ENCODE peak calls at places on chromosome 19, in four cellular contexts. X, T, J and H are unnamed samples.

GRCh38 chr19:56282809-56283208 is 10.3 kb downstream of the EDDM13 start:
- DNase-seq in X (no peak), T (no peak), J (no peak), H (no peak)

GRCh38 chr19:17488593-17489391 is 18.5 kb downstream of the SLC27A1 start:
- DNase-seq in X (no peak), T (no peak), J (peak; percentile 38), H (no peak)

GRCh38 chr19:19568802-19569756 is 31.0 kb downstream of the CILP2 start:
- DNase-seq in X (no peak), T (no peak), J (peak; percentile 44), H (no peak)

GRCh38 chr19:4052993-4053422 is 13.7 kb downstream of the ZBTB7A start:
- DNase-seq in X (no peak), T (no peak), J (no peak), H (no peak)

GRCh38 chr19:18205180-18205915 is 1.5 kb upstream of the RAB3A start:
- DNase-seq in X (no peak), T (peak; percentile 87), J (peak; percentile 77), H (peak; percentile 55)

GRCh38 chr19:4524808-4525562 is 6.7 kb upstream of the PLIN4 start:
- DNase-seq in X (no peak), T (no peak), J (peak; percentile 61), H (no peak)

GRCh38 chr19:3359850-3360493 is 6.4 kb upstream of the NFIC start:
- DNase-seq in X (no peak), T (no peak), J (peak; percentile 47), H (no peak)

GRCh38 chr19:4983346-4984105 is 14.6 kb downstream of the KDM4B start:
- DNase-seq in X (no peak), T (no peak), J (no peak), H (no peak)

GRCh38 chr19:780935-781334 is 16.3 kb upstream of the PTBP1 start:
- DNase-seq in X (no peak), T (no peak), J (no peak), H (no peak)

GRCh38 chr19:11736696-11737095 is 2.0 kb downstream of the ZNF823 start:
- DNase-seq in X (no peak), T (peak; percentile 63), J (peak; percentile 46), H (no peak)

GRCh38 chr19:12939292-12939606 is 840 bp downstream of the CALR start:
- DNase-seq in X (no peak), T (no peak), J (peak; percentile 64), H (no peak)

GRCh38 chr19:56066152-56067023 is 54.7 kb downstream of the ZNF787 start:
- DNase-seq in X (no peak), T (no peak), J (peak; percentile 56), H (no peak)

GRCh38 chr19:17863520-17864182 is 3.9 kb downstream of the RPL18A start:
- DNase-seq in X (no peak), T (no peak), J (no peak), H (no peak)

GRCh38 chr19:33373701-33374405 is at the start of gene CEBPG:
- DNase-seq in X (no peak), T (no peak), J (peak; percentile 73), H (peak; percentile 56)
- TF ChIP-seq CTCF in X (no peak), T (peak; percentile 33), J (no peak), H (no peak)

GRCh38 chr19:15197275-15198005 is 3.4 kb downstream of the NOTCH3 start:
- DNase-seq in X (no peak), T (no peak), J (peak; percentile 49), H (no peak)

GRCh38 chr19:15194938-15195337 is 5.9 kb downstream of the NOTCH3 start:
- DNase-seq in X (no peak), T (no peak), J (peak; percentile 63), H (no peak)

GRCh38 chr19:15195987-15196682 is 4.7 kb downstream of the NOTCH3 start:
- DNase-seq in X (no peak), T (no peak), J (peak; percentile 24), H (no peak)

GRCh38 chr19:15196683-15197005 is 4.2 kb downstream of the NOTCH3 start:
- DNase-seq in X (no peak), T (no peak), J (no peak), H (no peak)

DNA sequence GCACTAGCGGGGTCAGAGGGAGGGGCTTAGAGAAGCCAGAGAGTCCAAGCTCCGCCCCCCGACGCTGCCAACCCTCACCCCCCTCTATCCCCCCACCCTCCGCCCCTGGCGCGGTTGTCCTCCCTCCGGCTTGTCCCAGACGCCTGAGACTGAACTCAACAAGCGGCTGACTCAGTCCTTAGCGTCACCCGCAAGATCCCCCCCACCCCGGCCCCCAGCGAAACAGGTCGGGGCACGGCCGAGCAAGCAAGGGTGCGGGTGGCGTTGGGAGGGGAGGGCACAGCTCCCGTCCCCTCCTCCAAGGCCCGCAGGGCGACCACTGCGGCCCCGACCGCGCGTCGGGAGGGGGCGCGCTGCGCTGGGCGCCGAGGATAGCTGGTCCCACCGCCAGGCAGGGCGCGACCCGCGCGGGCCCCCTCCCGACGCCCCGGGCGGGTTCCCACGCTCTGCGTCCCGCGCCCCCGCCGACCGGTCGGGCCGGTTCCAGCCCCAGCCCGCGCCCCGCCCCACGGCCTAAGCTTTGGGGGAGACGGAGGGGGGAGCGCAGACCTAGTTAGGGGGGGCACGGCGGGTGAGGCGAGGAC is 5.3 kb downstream of the NOTCH3 start:
- DNase-seq in X (no peak), T (no peak), J (peak; percentile 62), H (no peak)
- TF ChIP-seq CTCF in X (no peak), T (peak; percentile 38), J (peak; percentile 15), H (peak; percentile 8)

GRCh38 chr19:51808333-51808986 is 13.5 kb downstream of the FPR3 start:
- DNase-seq in X (no peak), T (no peak), J (peak; percentile 87), H (peak; percentile 8)
- TF ChIP-seq CTCF in X (no peak), T (peak; percentile 44), J (peak; percentile 30), H (peak; percentile 22)

GRCh38 chr19:40802300-40803169 is 3.5 kb downstream of the EGLN2 start:
- DNase-seq in X (no peak), T (peak; percentile 81), J (peak; percentile 42), H (no peak)

GRCh38 chr19:40803170-40803856 is 4.3 kb downstream of the EGLN2 start:
- DNase-seq in X (no peak), T (no peak), J (no peak), H (no peak)

GRCh38 chr19:40804783-40805242 is 5.8 kb downstream of the EGLN2 start:
- DNase-seq in X (no peak), T (no peak), J (no peak), H (no peak)

GRCh38 chr19:40805258-40805868 is 6.4 kb downstream of the EGLN2 start:
- DNase-seq in X (no peak), T (no peak), J (no peak), H (no peak)

GRCh38 chr19:40803857-40804782 is 5.1 kb downstream of the EGLN2 start:
- DNase-seq in X (no peak), T (no peak), J (no peak), H (no peak)
- TF ChIP-seq CTCF in X (no peak), T (no peak), J (no peak), H (no peak)

GRCh38 chr19:35302446-35302845 is 10.5 kb downstream of the MAG start:
- DNase-seq in X (no peak), T (no peak), J (no peak), H (no peak)

GRCh38 chr19:35304036-35304435 is 12.1 kb downstream of the MAG start:
- DNase-seq in X (no peak), T (no peak), J (no peak), H (no peak)

GRCh38 chr19:35301961-35302360 is 10.0 kb downstream of the MAG start:
- DNase-seq in X (no peak), T (no peak), J (no peak), H (no peak)

GRCh38 chr19:35305181-35305580 is 13.2 kb downstream of the MAG start:
- DNase-seq in X (no peak), T (no peak), J (no peak), H (no peak)

GRCh38 chr19:35303357-35303915 is 11.5 kb downstream of the MAG start:
- DNase-seq in X (no peak), T (no peak), J (no peak), H (no peak)
- TF ChIP-seq CTCF in X (no peak), T (no peak), J (no peak), H (no peak)